ENCODE peak calls at places on chromosomes 2 and 18, in seven cellular contexts. M, H, I, R, B, O and D are unnamed samples.

GRCh38 chr2:48851161-48851560 is 95.6 kb upstream of the LHCGR start:
- DNase-seq in M (no peak), H (peak), I (peak), R (peak), B (no peak), O (no peak), D (no peak)

GRCh38 chr2:72833084-72833714 is 7.4 kb upstream of the EXOC6B start:
- DNase-seq in M (no peak), H (no peak), I (no peak), R (no peak), B (no peak), O (no peak), D (peak)

GRCh38 chr2:175807031-175807873 is 194.8 kb downstream of the LNPK start:
- DNase-seq in M (peak), H (no peak), I (no peak), R (no peak), B (no peak), O (no peak), D (no peak)

GRCh38 chr2:85668009-85668856 is at the start of gene SFTPB:
- DNase-seq in M (no peak), H (peak), I (no peak), R (peak), B (peak), O (peak), D (peak)

GRCh38 chr2:23380562-23381065 is 4.4 kb upstream of the KLHL29 start:
- DNase-seq in M (no peak), H (peak), I (peak), R (peak), B (no peak), O (no peak), D (peak)

GRCh38 chr2:133642831-133643230 is 74.6 kb upstream of the NCKAP5 start:
- DNase-seq in M (no peak), H (peak), I (peak), R (no peak), B (no peak), O (no peak), D (no peak)

GRCh38 chr2:105857076-105857740 is 112.5 kb downstream of the NCK2 start:
- DNase-seq in M (no peak), H (no peak), I (no peak), R (no peak), B (no peak), O (no peak), D (no peak)

GRCh38 chr2:12982149-12982584 is 265.4 kb downstream of the TRIB2 start:
- DNase-seq in M (peak), H (peak), I (peak), R (no peak), B (no peak), O (peak), D (no peak)

GRCh38 chr2:196113061-196113974 is 44.7 kb upstream of the DNAH7 start:
- DNase-seq in M (peak), H (peak), I (peak), R (no peak), B (no peak), O (peak), D (no peak)

GRCh38 chr18:77702686-77703085 is 453.0 kb downstream of the GALR1 start:
- DNase-seq in M (no peak), H (peak), I (peak), R (peak), B (no peak), O (no peak), D (peak)

GRCh38 chr2:235371018-235371417 is 122.8 kb upstream of the AGAP1 start:
- DNase-seq in M (no peak), H (no peak), I (no peak), R (no peak), B (no peak), O (no peak), D (no peak)

DNA sequence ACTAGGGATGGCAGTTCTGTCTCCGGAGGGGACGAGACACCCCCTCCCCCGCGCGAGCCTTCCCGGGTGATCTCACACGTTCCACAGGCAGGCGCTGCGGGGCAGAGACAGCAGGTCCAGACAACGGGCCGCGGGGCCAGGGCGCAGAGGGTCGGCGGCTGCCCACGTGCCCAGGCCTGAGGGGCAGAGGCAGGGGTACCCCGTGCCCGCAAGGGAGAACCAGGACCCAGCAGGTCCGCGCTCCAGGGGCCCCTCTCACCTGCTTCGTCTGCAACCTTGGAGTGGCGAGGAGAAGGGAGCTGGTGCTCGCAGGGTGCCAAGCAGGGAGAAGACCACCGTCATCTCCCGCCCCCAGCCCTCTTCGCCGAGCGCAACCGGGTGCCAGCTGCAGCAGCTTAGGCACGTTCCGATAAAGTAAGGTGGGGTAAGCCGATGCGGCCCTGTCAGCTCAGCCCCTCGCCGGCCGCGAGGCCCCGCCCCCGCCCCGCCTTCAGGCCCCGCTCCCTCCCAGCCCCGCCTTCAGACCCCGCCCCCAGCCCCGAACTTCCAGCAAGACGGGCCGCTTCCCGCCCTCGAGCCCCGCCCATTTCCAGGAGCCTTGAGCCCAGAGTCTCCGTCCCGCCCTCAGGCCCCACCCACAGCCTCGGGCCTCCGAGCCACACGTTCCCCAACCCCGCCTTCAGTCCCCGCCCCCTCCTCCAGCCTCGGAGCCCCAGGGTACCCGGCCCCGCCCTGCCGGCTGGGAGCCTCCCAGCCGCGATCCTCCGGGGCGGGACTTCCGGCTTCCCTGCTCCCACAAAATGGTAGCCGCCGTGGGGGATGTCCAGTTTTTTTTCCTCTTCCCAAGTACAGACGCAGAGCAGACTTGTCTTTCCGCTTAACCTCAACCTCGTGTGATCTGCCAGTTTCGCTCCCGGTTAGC is at the start of gene GPR155:
- DNase-seq in M (peak), H (peak), I (peak), R (peak), B (peak), O (peak), D (peak)
- TF ChIP-seq CTCF in M (no peak), H (peak), I (peak), R (no peak), B (peak), O (no peak), D (no peak)

GRCh38 chr18:7923105-7923504 is 356.0 kb downstream of the PTPRM start:
- DNase-seq in M (no peak), H (no peak), I (no peak), R (peak), B (no peak), O (no peak), D (no peak)

GRCh38 chr18:7927119-7927518 is 360.0 kb downstream of the PTPRM start:
- DNase-seq in M (no peak), H (no peak), I (peak), R (no peak), B (no peak), O (peak), D (no peak)

GRCh38 chr18:7921938-7922587 is 354.9 kb downstream of the PTPRM start:
- DNase-seq in M (peak), H (peak), I (peak), R (peak), B (no peak), O (no peak), D (no peak)

GRCh38 chr18:7924616-7925015 is 357.5 kb downstream of the PTPRM start:
- DNase-seq in M (no peak), H (no peak), I (no peak), R (no peak), B (no peak), O (no peak), D (no peak)

DNA sequence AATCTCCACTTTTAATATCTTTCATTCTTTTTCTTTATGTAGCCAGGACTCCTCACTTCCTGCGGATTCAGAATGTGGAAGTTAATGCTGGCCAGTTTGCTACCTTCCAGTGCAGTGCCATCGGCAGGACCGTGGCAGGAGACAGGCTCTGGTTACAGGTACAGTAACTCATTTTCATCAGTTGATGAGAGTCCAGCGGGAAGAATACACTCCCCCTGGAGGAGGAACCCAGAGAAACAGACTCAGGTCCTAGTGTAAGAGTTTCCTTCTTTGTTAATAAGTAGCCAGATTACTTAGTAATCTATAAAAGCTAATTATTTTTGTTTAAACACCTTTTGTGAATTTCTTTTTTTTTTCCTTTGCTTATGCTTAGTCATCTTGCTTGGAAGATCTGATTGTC is 359.4 kb downstream of the PTPRM start:
- DNase-seq in M (no peak), H (no peak), I (peak), R (peak), B (no peak), O (no peak), D (peak)
- TF ChIP-seq CTCF in M (no peak), H (no peak), I (peak), R (peak), B (peak), O (peak), D (peak)

GRCh38 chr2:10900216-10901109 is 11.3 kb upstream of the KCNF1 start:
- DNase-seq in M (no peak), H (peak), I (no peak), R (peak), B (no peak), O (peak), D (peak)
- TF ChIP-seq CTCF in M (peak), H (peak), I (peak), R (peak), B (peak), O (peak), D (peak)

GRCh38 chr2:149331023-149331400 is 625 bp downstream of the LYPD6 start:
- DNase-seq in M (no peak), H (no peak), I (no peak), R (no peak), B (no peak), O (peak), D (no peak)

GRCh38 chr2:149330127-149331022 is at the start of gene LYPD6:
- DNase-seq in M (peak), H (peak), I (peak), R (peak), B (peak), O (peak), D (peak)

GRCh38 chr2:149329470-149330126 is 789 bp upstream of the LYPD6 start:
- DNase-seq in M (peak), H (peak), I (peak), R (peak), B (peak), O (peak), D (peak)

GRCh38 chr2:149332364-149332763 is 2.0 kb downstream of the LYPD6 start:
- DNase-seq in M (no peak), H (no peak), I (no peak), R (no peak), B (no peak), O (no peak), D (no peak)

DNA sequence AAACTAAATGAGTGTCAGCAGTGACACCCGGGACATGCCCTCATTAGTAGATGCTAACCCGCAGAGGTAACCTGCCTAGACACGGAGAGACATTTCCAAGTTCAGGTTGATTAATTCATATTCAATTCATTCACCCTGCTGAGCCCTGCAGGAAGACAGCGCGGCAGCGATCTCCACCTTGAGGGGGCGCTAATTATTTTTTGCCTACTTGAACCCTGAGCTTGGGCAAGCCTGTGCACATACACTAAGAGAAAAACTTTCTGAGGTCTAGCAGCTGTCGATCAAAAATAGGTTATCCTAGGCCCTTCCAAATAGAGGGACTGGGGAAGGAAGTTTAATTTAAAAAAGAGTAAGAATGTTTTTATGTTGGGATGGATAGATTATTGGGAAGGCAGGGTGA is 1.3 kb upstream of the LYPD6 start:
- DNase-seq in M (no peak), H (no peak), I (no peak), R (peak), B (no peak), O (peak), D (peak)
- TF ChIP-seq CTCF in M (peak), H (no peak), I (peak), R (peak), B (peak), O (peak), D (peak)

GRCh38 chr2:100292022-100292580 is 30.2 kb downstream of the LONRF2 start:
- DNase-seq in M (peak), H (peak), I (peak), R (peak), B (peak), O (no peak), D (peak)
- TF ChIP-seq CTCF in M (no peak), H (no peak), I (peak), R (no peak), B (no peak), O (no peak), D (peak)

GRCh38 chr18:12838178-12838634 is 45.8 kb downstream of the PTPN2 start:
- DNase-seq in M (peak), H (peak), I (peak), R (peak), B (peak), O (no peak), D (peak)
- TF ChIP-seq CTCF in M (no peak), H (no peak), I (no peak), R (no peak), B (no peak), O (no peak), D (no peak)

GRCh38 chr2:42598656-42599267 is 30.3 kb downstream of the MTA3 start:
- DNase-seq in M (no peak), H (no peak), I (peak), R (no peak), B (no peak), O (no peak), D (peak)
- TF ChIP-seq CTCF in M (no peak), H (no peak), I (peak), R (no peak), B (no peak), O (no peak), D (no peak)